ENCODE peak calls at places on chromosomes 3 and 15, in nine cellular contexts. W, Z, V, G, X, J, M, I and Q are unnamed samples.

GRCh38 chr3:125191256-125191655 is 21.3 kb downstream of the SLC12A8 start:
- DNase-seq in W (no peak), M (no peak), J (no peak), G (no peak), X (no peak), Z (no peak), I (no peak), V (no peak), Q (no peak)

GRCh38 chr3:136255672-136256406 is 5.7 kb downstream of the PCCB start:
- DNase-seq in Z (no peak), G (no peak), X (no peak), J (no peak), I (no peak), W (no peak), M (no peak), V (no peak), Q (no peak)

GRCh38 chr3:194996746-194997145 is 274.2 kb downstream of the XXYLT1 start:
- DNase-seq in V (no peak), X (no peak), Z (no peak), M (no peak), G (no peak), I (no peak), J (no peak), W (no peak), Q (no peak)

GRCh38 chr3:57257678-57258077 is 30.1 kb downstream of the APPL1 start:
- DNase-seq in Z (no peak), W (no peak), J (no peak), M (no peak), G (no peak), X (no peak), V (no peak), I (no peak), Q (no peak)

GRCh38 chr15:77457619-77458265 is 37.1 kb downstream of the HMG20A start:
- DNase-seq in I (no peak), Z (no peak), W (no peak), G (no peak), X (no peak), V (no peak), J (no peak), M (no peak), Q (peak)

GRCh38 chr3:85737846-85738245 is 779.1 kb downstream of the CADM2 start:
- DNase-seq in X (no peak), W (no peak), I (no peak), G (no peak), V (no peak), M (no peak), Z (no peak), J (no peak), Q (no peak)

GRCh38 chr3:14235896-14236295 is 57.3 kb downstream of the LSM3 start:
- DNase-seq in J (no peak), G (no peak), M (no peak), V (no peak), W (no peak), Z (no peak), I (peak), X (no peak), Q (no peak)

GRCh38 chr3:58340594-58341244 is 8.0 kb downstream of the PXK start:
- DNase-seq in M (no peak), J (no peak), Z (no peak), I (no peak), V (no peak), W (no peak), X (no peak), G (no peak), Q (no peak)

GRCh38 chr3:172383306-172383796 is 64.9 kb downstream of the GHSR start:
- DNase-seq in M (no peak), X (no peak), W (no peak), V (no peak), J (no peak), I (no peak), G (no peak), Z (no peak), Q (no peak)

GRCh38 chr3:194168994-194169393 is 33.0 kb downstream of the HES1 start:
- DNase-seq in G (no peak), V (no peak), M (no peak), J (no peak), Z (no peak), W (no peak), X (no peak), I (no peak), Q (no peak)

GRCh38 chr15:57472861-57473260 is 96.6 kb downstream of the CGNL1 start:
- DNase-seq in J (no peak), Z (no peak), W (no peak), G (no peak), I (no peak), V (no peak), M (no peak), X (no peak), Q (peak)

GRCh38 chr15:80609111-80609510 is 86.0 kb upstream of the ABHD17C start:
- DNase-seq in I (no peak), V (no peak), M (no peak), W (no peak), Z (no peak), G (no peak), J (no peak), X (no peak), Q (no peak)

GRCh38 chr3:114584734-114585371 is 291.0 kb downstream of the TIGIT start:
- DNase-seq in J (no peak), I (peak), V (no peak), W (no peak), Z (no peak), M (no peak), X (no peak), G (no peak), Q (no peak)

GRCh38 chr3:41683666-41684350 is 278.1 kb downstream of the ULK4 start:
- DNase-seq in X (no peak), M (no peak), W (no peak), Z (no peak), I (no peak), V (no peak), G (no peak), J (no peak), Q (peak)

GRCh38 chr3:189625566-189625965 is 5.6 kb upstream of the TP63 start:
- DNase-seq in X (no peak), M (no peak), V (no peak), W (no peak), J (no peak), I (no peak), Z (no peak), G (no peak), Q (no peak)

GRCh38 chr3:100018806-100019205 is 95.5 kb downstream of the FILIP1L start:
- DNase-seq in W (no peak), Z (no peak), I (no peak), M (no peak), V (no peak), J (no peak), X (no peak), G (no peak), Q (no peak)

GRCh38 chr3:98027084-98027445 is 8.1 kb downstream of the GABRR3 start:
- DNase-seq in G (no peak), I (no peak), Z (no peak), W (no peak), J (no peak), M (no peak), X (no peak), V (no peak), Q (no peak)

GRCh38 chr15:57859130-57859685 is 152.7 kb downstream of the POLR2M start:
- DNase-seq in I (no peak), G (no peak), Z (no peak), V (no peak), X (no peak), J (no peak), M (no peak), W (no peak), Q (no peak)

GRCh38 chr3:134852893-134853351 is 57.9 kb downstream of the EPHB1 start:
- DNase-seq in Z (no peak), W (no peak), I (no peak), X (no peak), V (no peak), J (no peak), G (peak), M (no peak), Q (no peak)

GRCh38 chr3:49017646-49017977 is 768 bp downstream of the DALRD3 start:
- DNase-seq in I (no peak), Z (no peak), W (peak), G (no peak), V (no peak), M (no peak), J (no peak), X (no peak), Q (no peak)

GRCh38 chr15:92082217-92082843 is 228.8 kb downstream of the SLCO3A1 start:
- DNase-seq in M (peak), V (peak), I (peak), G (peak), Z (peak), X (peak), J (peak), W (peak), Q (peak)

GRCh38 chr15:67834593-67835348 is 5.1 kb downstream of the RNU6-1 start:
- DNase-seq in W (peak), G (peak), Z (no peak), I (no peak), V (no peak), J (no peak), X (peak), M (no peak), Q (no peak)

GRCh38 chr3:5069627-5070026 is 52.5 kb upstream of the ARL8B start:
- DNase-seq in V (no peak), X (no peak), M (no peak), J (no peak), G (no peak), Z (no peak), I (no peak), W (no peak), Q (no peak)

GRCh38 chr3:141979050-141979671 is 102.7 kb downstream of the ATP1B3 start:
- DNase-seq in I (no peak), Z (peak), X (no peak), V (no peak), M (no peak), J (no peak), W (no peak), G (no peak), Q (peak)

GRCh38 chr15:57607570-57608000 is 15.9 kb downstream of the MYZAP start:
- DNase-seq in V (no peak), G (no peak), X (no peak), Z (peak), W (no peak), M (peak), J (peak), I (no peak), Q (peak)

GRCh38 chr3:41519746-41520145 is 320.4 kb downstream of the CTNNB1 start:
- DNase-seq in J (no peak), M (no peak), V (no peak), W (no peak), X (no peak), I (no peak), Z (no peak), G (no peak), Q (no peak)

GRCh38 chr15:93366387-93367100 is 277.5 kb upstream of the RGMA start:
- DNase-seq in I (no peak), J (no peak), M (no peak), Z (no peak), V (no peak), G (no peak), W (no peak), X (no peak), Q (no peak)

GRCh38 chr3:45434996-45435395 is 46.6 kb downstream of the LARS2 start:
- DNase-seq in W (no peak), G (no peak), V (no peak), Z (no peak), M (no peak), X (no peak), I (no peak), J (no peak), Q (no peak)

GRCh38 chr15:29698030-29698701 is 124.1 kb downstream of the TJP1 start:
- DNase-seq in W (no peak), X (no peak), G (no peak), I (no peak), V (no peak), M (no peak), Z (peak), J (no peak), Q (peak)

GRCh38 chr3:136787226-136787793 is 31.6 kb upstream of the SLC35G2 start:
- DNase-seq in X (no peak), W (no peak), M (no peak), J (peak), V (peak), Z (no peak), I (peak), G (peak), Q (no peak)

GRCh38 chr3:46979958-46980497 is 562 bp downstream of the NBEAL2 start:
- DNase-seq in G (no peak), M (no peak), W (no peak), X (no peak), J (no peak), V (no peak), I (peak), Z (no peak), Q (no peak)

GRCh38 chr3:29099775-29100174 is 181.1 kb upstream of the RBMS3 start:
- DNase-seq in Z (no peak), W (no peak), I (no peak), X (no peak), J (no peak), V (no peak), M (no peak), G (no peak), Q (no peak)

DNA sequence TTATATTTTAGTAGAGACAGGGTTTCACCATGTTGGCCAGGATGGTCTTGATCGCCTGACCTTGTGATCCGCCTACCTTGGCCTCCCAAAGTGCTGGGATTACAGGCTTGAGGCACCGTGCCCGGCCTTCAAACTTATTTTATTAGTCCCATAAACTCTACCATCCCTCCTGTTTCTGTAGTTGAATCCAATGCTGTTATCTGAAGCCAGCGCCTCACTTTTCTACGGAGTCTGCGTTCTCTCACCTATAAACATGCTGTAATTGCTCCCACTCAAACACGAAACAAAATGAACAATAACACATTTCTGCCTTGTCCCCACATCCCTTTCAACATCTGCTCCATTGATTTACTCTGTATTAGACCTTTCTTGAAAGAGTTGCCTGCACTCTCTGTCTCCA is 222.3 kb upstream of the LRRFIP2 start:
- DNase-seq in X (no peak), V (no peak), W (no peak), M (no peak), G (no peak), J (no peak), I (no peak), Z (no peak), Q (no peak)
- TF ChIP-seq CTCF in X (no peak), V (no peak), W (no peak), M (no peak), G (no peak), J (no peak), I (no peak), Z (no peak), Q (no peak)

GRCh38 chr3:126567696-126568438 is 9.1 kb upstream of the C3orf22 start:
- DNase-seq in G (no peak), X (peak), V (no peak), J (peak), Z (no peak), M (peak), W (peak), I (no peak), Q (no peak)
- TF ChIP-seq CTCF in G (no peak), X (no peak), V (no peak), J (no peak), Z (peak), M (no peak), W (no peak), I (peak), Q (no peak)

GRCh38 chr15:48604567-48604966 is 40.9 kb downstream of the FBN1 start:
- DNase-seq in M (no peak), V (no peak), X (no peak), I (no peak), G (no peak), W (no peak), Z (no peak), J (no peak), Q (no peak)

GRCh38 chr15:48614051-48614450 is 31.5 kb downstream of the FBN1 start:
- DNase-seq in X (no peak), V (no peak), Z (no peak), J (no peak), W (no peak), I (no peak), G (no peak), M (no peak), Q (no peak)

GRCh38 chr15:48603922-48604321 is 41.6 kb downstream of the FBN1 start:
- DNase-seq in Z (no peak), X (no peak), W (no peak), J (no peak), V (no peak), G (no peak), I (no peak), M (no peak), Q (no peak)

GRCh38 chr15:48607846-48608245 is 37.7 kb downstream of the FBN1 start:
- DNase-seq in W (no peak), M (no peak), V (no peak), Z (no peak), J (no peak), I (no peak), X (no peak), G (no peak), Q (no peak)

DNA sequence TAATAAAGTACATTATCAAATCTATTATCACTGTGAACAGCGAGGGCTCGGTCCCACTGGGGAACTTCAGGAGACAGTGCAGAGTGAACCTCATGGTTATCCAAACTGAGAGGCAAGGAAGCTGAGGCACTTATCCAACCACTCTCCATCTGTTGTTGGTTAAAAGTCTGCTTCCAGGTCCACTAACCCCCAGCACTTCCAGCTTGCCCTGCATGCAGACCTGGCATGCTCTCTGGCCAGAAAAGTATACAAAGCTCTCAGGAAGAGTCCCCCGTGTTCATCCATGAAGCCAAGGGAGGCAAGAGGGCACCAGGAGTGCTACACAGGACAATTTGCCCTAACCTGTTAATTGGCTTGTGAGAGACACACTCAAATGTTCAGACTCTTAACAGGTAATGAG is 36.0 kb downstream of the FBN1 start:
- DNase-seq in I (no peak), M (no peak), X (no peak), J (no peak), W (no peak), G (no peak), Z (no peak), V (no peak), Q (no peak)
- TF ChIP-seq CTCF in I (no peak), M (no peak), X (no peak), J (no peak), W (no peak), G (no peak), Z (no peak), V (no peak), Q (no peak)

GRCh38 chr15:75694241-75695182 is 18.1 kb downstream of the CSPG4 start:
- DNase-seq in X (peak), W (peak), J (peak), Z (no peak), G (peak), V (no peak), M (peak), I (peak), Q (peak)
- TF ChIP-seq CTCF in X (peak), W (peak), J (peak), Z (peak), G (peak), V (no peak), M (peak), I (peak), Q (peak)